ENCODE peak calls at places on chromosome X, in four cellular contexts. A, X, H and C are unnamed samples.

GRCh38 chrX:40468033-40468979 is 112.5 kb upstream of the ATP6AP2 start:
- DNase-seq in X (peak; percentile 38), A (peak; percentile 58), H (no peak), C (peak; percentile 59)

GRCh38 chrX:24242649-24243556 is 71.0 kb downstream of the SUPT20HL2 start:
- DNase-seq in X (no peak), H (peak; percentile 82), A (peak; percentile 27), C (peak; percentile 60)

GRCh38 chrX:123860506-123860840 is 620 bp downstream of the XIAP start:
- DNase-seq in X (peak; percentile 24), A (peak; percentile 38), H (no peak), C (peak; percentile 62)

GRCh38 chrX:148290937-148291336 is 209.5 kb upstream of the AFF2 start:
- DNase-seq in A (no peak), X (no peak), H (no peak), C (no peak)

GRCh38 chrX:47573334-47574095 is 8.7 kb upstream of the TIMP1 start:
- DNase-seq in H (peak; percentile 58), X (no peak), A (no peak), C (peak; percentile 47)

GRCh38 chrX:73767017-73767416 is 204.0 kb downstream of the CHIC1 start:
- DNase-seq in H (no peak), A (no peak), X (no peak), C (no peak)

GRCh38 chrX:135477576-135477975 is 42.9 kb upstream of the INTS6L start:
- DNase-seq in A (peak; percentile 79), X (peak; percentile 20), H (no peak), C (peak; percentile 47)

GRCh38 chrX:148498067-148498466 is 2.4 kb upstream of the AFF2 start:
- DNase-seq in X (no peak), A (no peak), H (no peak), C (no peak)

GRCh38 chrX:149145845-149146285 is 359.2 kb downstream of the IDS start:
- DNase-seq in A (no peak), H (no peak), X (no peak), C (no peak)

GRCh38 chrX:10190367-10190766 is 33.6 kb downstream of the CLCN4 start:
- DNase-seq in A (no peak), X (peak; percentile 59), H (no peak), C (peak; percentile 27)

GRCh38 chrX:110268395-110268794 is 49.5 kb downstream of the AMMECR1 start:
- DNase-seq in X (no peak), A (no peak), H (no peak), C (no peak)

GRCh38 chrX:2664497-2664896 is 26.6 kb upstream of the CD99 start:
- DNase-seq in A (no peak), X (no peak), H (no peak), C (no peak)

GRCh38 chrX:122833230-122833629 is 350.8 kb upstream of the GRIA3 start:
- DNase-seq in A (no peak), H (no peak), X (peak; percentile 6), C (no peak)

GRCh38 chrX:140343226-140343873 is 161.5 kb downstream of the SOX3 start:
- DNase-seq in H (no peak), X (no peak), A (no peak), C (no peak)

GRCh38 chrX:54386314-54386713 is 28.5 kb upstream of the WNK3 start:
- DNase-seq in X (no peak), H (no peak), A (no peak), C (no peak)

GRCh38 chrX:10197597-10198210 is 40.9 kb downstream of the CLCN4 start:
- DNase-seq in H (no peak), A (no peak), X (no peak), C (no peak)

GRCh38 chrX:32618154-32618553 is 593.2 kb downstream of the DMD start:
- DNase-seq in A (no peak), X (no peak), H (no peak), C (no peak)

GRCh38 chrX:1442724-1443367 is 9.9 kb downstream of the ASMTL start:
- DNase-seq in X (no peak), H (peak; percentile 39), A (no peak), C (no peak)

GRCh38 chrX:48700951-48701653 is 4.6 kb downstream of the SUV39H1 start:
- DNase-seq in A (no peak), H (no peak), X (no peak), C (no peak)

GRCh38 chrX:16023790-16024734 is 99.3 kb upstream of the GRPR start:
- DNase-seq in H (no peak), A (no peak), X (no peak), C (no peak)

GRCh38 chrX:54921427-54922021 is 900 bp downstream of the TRO start:
- DNase-seq in A (no peak), X (peak; percentile 83), H (no peak), C (peak; percentile 47)

GRCh38 chrX:136261316-136261715 is 10.1 kb upstream of the MAP7D3 start:
- DNase-seq in X (no peak), H (no peak), A (no peak), C (no peak)

GRCh38 chrX:9885150-9885549 is 82.0 kb upstream of the CLDN34 start:
- DNase-seq in X (peak; percentile 67), H (no peak), A (peak; percentile 70), C (peak; percentile 64)

DNA sequence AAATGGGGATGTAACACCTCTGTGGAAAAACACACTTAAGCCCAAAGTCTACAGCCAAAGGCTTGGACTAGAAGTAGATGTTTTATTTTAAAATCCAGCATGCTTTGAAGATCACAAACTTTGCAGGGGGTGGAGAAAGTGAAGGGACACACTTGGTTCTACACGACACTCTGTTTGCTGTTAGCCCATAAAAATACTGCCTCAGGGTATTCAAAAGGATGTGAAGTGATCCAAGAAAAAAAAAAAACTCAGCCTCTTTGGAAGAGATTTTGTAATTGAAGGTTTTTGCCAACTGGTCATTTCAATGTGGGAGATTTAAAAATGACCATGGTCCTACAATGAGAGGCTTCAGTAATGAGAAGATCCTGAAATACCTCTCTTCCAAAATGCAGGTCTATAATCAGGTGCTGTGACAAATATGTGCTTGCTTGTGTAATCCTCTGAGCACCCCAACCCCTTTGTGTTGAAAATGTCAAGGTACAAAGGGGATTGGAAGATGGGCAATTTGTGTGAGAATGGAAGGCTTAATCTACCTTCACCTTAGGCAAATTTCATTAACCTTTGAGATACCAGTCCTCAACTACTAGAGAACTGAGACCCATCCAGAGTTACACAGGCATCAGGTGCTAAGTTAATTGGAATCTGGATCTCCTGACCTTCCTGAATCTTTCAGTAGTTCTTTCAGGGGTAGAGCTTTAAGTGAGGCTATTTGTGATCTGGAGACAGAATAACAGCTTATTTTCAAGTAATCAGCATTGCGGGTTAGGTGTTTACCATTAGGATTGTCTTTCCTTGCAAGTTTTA is 82.5 kb downstream of the HS6ST2 start:
- DNase-seq in X (no peak), H (no peak), A (no peak), C (no peak)
- H3K4me3 ChIP-seq in X (no peak overlapping the region), H (no peak overlapping the region), A (no peak overlapping the region), C (no peak overlapping the region)

GRCh38 chrX:130051176-130051845 is 59.0 kb downstream of the ELF4 start:
- DNase-seq in H (no peak), X (no peak), A (no peak), C (no peak)
- TF ChIP-seq EP300 in H (no peak), X (no peak), A (no peak), C (no peak)

DNA sequence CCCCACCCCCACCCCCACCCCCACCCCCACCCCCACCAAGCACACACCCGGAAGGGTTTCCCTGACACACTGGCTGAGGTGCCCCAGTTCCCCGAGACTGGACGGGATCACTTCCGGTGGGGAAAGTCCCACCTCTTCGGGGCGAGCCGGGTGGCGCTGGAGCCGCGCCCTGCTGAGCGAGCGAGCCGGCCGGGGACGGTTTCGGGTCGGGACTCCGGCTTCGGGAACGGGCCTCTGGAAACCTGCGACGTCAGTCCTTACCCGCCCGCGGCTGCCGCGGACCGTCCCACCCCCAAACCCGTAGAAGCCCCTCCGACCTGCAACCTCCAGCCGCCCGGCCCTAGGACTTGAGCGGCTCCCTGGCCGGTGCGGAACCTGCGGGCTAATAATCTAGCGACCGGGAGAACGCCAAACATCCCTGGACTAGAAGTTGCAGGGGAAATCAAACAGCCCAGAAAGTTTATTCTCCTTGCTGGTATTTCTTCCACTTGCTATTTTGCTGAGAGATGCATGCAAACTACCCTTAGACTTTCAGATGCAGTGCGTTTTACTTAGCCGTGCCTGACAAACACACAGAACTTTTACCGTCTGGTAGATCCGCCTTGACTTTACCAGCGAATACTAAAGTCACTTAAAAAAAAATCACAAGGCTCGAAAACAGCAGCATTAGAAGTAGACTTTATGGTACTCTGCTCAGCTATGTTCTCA is 993 bp downstream of the RAP2C start:
- DNase-seq in X (peak; percentile 93), A (peak; percentile 81), H (peak; percentile 90), C (peak; percentile 87)
- TF ChIP-seq POLR2AphosphoS5 in X (peak; percentile 71), A (peak; percentile 65), H (no peak), C (peak; percentile 80)

GRCh38 chrX:18353931-18354368 is 538 bp downstream of the SCML2 start:
- DNase-seq in H (no peak), X (peak; percentile 70), A (no peak), C (peak; percentile 8)
- H3K4me3 ChIP-seq in H (peak overlapping the region; percentile 59), X (peak overlapping the region; percentile 59), A (peak overlapping the region; percentile 51), C (peak overlapping the region; percentile 66)

DNA sequence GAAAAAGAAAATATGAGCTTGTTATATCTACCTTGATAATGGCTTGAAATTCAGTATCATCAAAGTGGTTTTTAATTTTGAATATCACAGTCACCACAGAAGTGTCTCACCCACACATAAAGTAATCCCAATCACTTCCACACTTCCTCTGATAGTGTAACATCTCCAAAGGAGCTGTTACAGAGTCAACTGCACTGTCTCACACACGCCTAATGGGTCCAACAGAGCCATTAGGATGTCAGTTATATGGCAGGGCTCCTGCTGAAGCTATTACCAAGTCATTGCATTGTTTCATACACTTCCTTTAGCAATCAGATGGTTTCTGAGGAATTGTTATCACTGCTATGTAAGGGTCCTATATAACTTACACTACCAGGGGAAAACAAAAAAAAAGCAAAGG is 432.1 kb upstream of the TEX13C start:
- DNase-seq in X (no peak), A (no peak), H (no peak), C (no peak)
- TF ChIP-seq EP300 in X (no peak), A (no peak), H (no peak), C (no peak)